ENCODE peak calls at places on chromosomes 4 and X, in seven cellular contexts. V is IMR-90, I is mesenchymal stem cell, G is trophoblast cell, F is neuronal stem cell, W is mesendoderm, L is H1. T is an unnamed sample.

GRCh38 chrX:45164021-45164621 is 36.6 kb downstream of the DIPK2B start:
- DNase-seq in V (no peak), I (no peak), G (no peak), F (no peak), W (no peak), L (no peak), T (no peak)

GRCh38 chr4:151251922-151252321 is 25.0 kb upstream of the PRSS48 start:
- DNase-seq in V (no peak), I (no peak), G (no peak), F (no peak), W (no peak), L (no peak), T (no peak)

GRCh38 chr4:181728567-181728966 is 514.6 kb upstream of the TENM3 start:
- DNase-seq in V (peak), I (no peak), G (peak), F (no peak), W (peak), L (no peak), T (no peak)

GRCh38 chr4:83010111-83010521 is 507 bp downstream of the LIN54 start:
- DNase-seq in V (peak), I (peak), G (no peak), F (no peak), W (peak), L (no peak), T (no peak)

GRCh38 chrX:122943918-122944317 is 240.2 kb upstream of the GRIA3 start:
- DNase-seq in V (no peak), I (peak), G (no peak), F (no peak), W (no peak), L (no peak), T (no peak)

GRCh38 chrX:77440310-77440709 is 6.9 kb upstream of the FGF16 start:
- DNase-seq in V (no peak), I (no peak), G (no peak), F (no peak), W (no peak), L (no peak), T (no peak)

GRCh38 chr4:188660796-188661195 is 521.6 kb downstream of the TRIML1 start:
- DNase-seq in V (no peak), I (no peak), G (no peak), F (no peak), W (no peak), L (no peak), T (no peak)

GRCh38 chr4:130747842-130748241 is 1651.9 kb downstream of the C4orf33 start:
- DNase-seq in V (no peak), I (peak), G (no peak), F (no peak), W (peak), L (no peak), T (no peak)

GRCh38 chrX:72273718-72274117 is 3.3 kb downstream of the RPS4X start:
- DNase-seq in V (no peak), I (no peak), G (no peak), F (no peak), W (no peak), L (no peak), T (no peak)

GRCh38 chr4:153257151-153257620 is 52.9 kb downstream of the TRIM2 start:
- DNase-seq in V (peak), I (peak), G (no peak), F (peak), W (peak), L (no peak), T (peak)

GRCh38 chrX:20742106-20742505 is 475.4 kb upstream of the RPS6KA3 start:
- DNase-seq in V (no peak), I (no peak), G (no peak), F (no peak), W (no peak), L (no peak), T (no peak)

GRCh38 chr4:130563185-130563890 is 1467.4 kb downstream of the C4orf33 start:
- DNase-seq in V (peak), I (peak), G (no peak), F (peak), W (peak), L (peak), T (peak)

GRCh38 chr4:28776004-28776403 is 1915.4 kb downstream of the STIM2 start:
- DNase-seq in V (no peak), I (no peak), G (no peak), F (no peak), W (no peak), L (no peak), T (no peak)

GRCh38 chr4:151698213-151698612 is 62.6 kb downstream of the GATB start:
- DNase-seq in V (no peak), I (no peak), G (no peak), F (no peak), W (no peak), L (no peak), T (no peak)

GRCh38 chrX:43998374-43998773 is 25.2 kb upstream of the NDP start:
- DNase-seq in V (no peak), I (no peak), G (no peak), F (no peak), W (no peak), L (no peak), T (no peak)

GRCh38 chr4:2848449-2848848 is 4.8 kb downstream of the ADD1 start:
- DNase-seq in V (peak), I (no peak), G (peak), F (no peak), W (peak), L (no peak), T (no peak)

GRCh38 chr4:25377572-25377882 is 464 bp downstream of the ANAPC4 start:
- DNase-seq in V (no peak), I (no peak), G (no peak), F (no peak), W (no peak), L (no peak), T (no peak)

GRCh38 chrX:69161371-69161770 is 3.9 kb downstream of the PJA1 start:
- DNase-seq in V (no peak), I (no peak), G (no peak), F (no peak), W (no peak), L (no peak), T (peak)

GRCh38 chr4:8439914-8440490 is 521 bp downstream of the ACOX3 start:
- DNase-seq in V (no peak), I (no peak), G (peak), F (no peak), W (peak), L (no peak), T (no peak)

GRCh38 chrX:71198066-71198465 is 25.0 kb upstream of the GJB1 start:
- DNase-seq in V (no peak), I (no peak), G (no peak), F (no peak), W (no peak), L (no peak), T (no peak)

GRCh38 chrX:21883258-21883657 is 27.5 kb downstream of the YY2 start:
- DNase-seq in V (no peak), I (peak), G (no peak), F (no peak), W (no peak), L (no peak), T (no peak)

GRCh38 chrX:6681469-6681868 is 146.6 kb upstream of the VCX3A start:
- DNase-seq in V (no peak), I (no peak), G (no peak), F (no peak), W (no peak), L (no peak), T (no peak)

GRCh38 chrX:46649421-46650260 is 76.1 kb downstream of the CHST7 start:
- DNase-seq in V (peak), I (no peak), G (no peak), F (no peak), W (peak), L (peak), T (peak)

GRCh38 chr4:1512738-1513660 is 106.8 kb upstream of the NKX1-1 start:
- DNase-seq in V (no peak), I (peak), G (no peak), F (peak), W (peak), L (no peak), T (peak)
- H3K9ac ChIP-seq in V (no peak), I (no peak), G (no peak), F (peak), W (no peak), L (no peak), T (no peak)

GRCh38 chr4:147864591-147864990 is 132.7 kb downstream of the ARHGAP10 start:
- DNase-seq in V (peak), I (no peak), G (no peak), F (no peak), W (no peak), L (no peak), T (no peak)
- H3K18ac ChIP-seq in V (no peak), I (no peak), G (no peak), F (no peak), W (no peak), L (no peak), T (no peak)

GRCh38 chr4:107760281-107760947 is 40.4 kb upstream of the PAPSS1 start:
- DNase-seq in V (peak), I (no peak), G (peak), F (no peak), W (peak), L (no peak), T (no peak)

GRCh38 chr4:107757860-107758476 is 37.9 kb upstream of the PAPSS1 start:
- DNase-seq in V (peak), I (peak), G (no peak), F (no peak), W (no peak), L (no peak), T (no peak)

GRCh38 chr4:107755841-107756356 is 35.9 kb upstream of the PAPSS1 start:
- DNase-seq in V (peak), I (peak), G (no peak), F (no peak), W (peak), L (no peak), T (peak)

GRCh38 chr4:107751670-107752069 is 31.6 kb upstream of the PAPSS1 start:
- DNase-seq in V (peak), I (peak), G (no peak), F (no peak), W (no peak), L (no peak), T (no peak)

DNA sequence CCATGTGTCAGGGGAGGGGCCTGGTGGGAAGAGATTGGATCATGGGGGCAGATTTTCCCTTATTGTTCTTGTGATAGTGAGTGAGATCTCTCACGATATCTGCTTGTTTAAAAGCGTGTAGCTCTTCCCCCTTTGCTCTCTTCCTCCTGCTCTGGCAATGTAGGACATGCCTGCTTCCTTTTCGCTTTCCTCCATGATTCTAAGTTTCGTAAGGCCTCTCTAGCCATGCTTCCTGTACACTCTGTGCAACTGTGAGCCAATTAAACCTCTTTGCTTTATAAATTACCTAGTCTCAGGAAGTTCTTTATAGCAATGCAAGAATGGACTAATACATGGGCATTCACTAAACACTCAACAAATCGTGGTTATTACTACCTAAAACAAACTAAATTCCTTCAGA is 37.3 kb upstream of the PAPSS1 start:
- DNase-seq in V (no peak), I (no peak), G (no peak), F (no peak), W (no peak), L (no peak), T (no peak)
- H3K9ac ChIP-seq in V (no peak), I (no peak), G (no peak), F (no peak), W (no peak), L (no peak), T (no peak)

DNA sequence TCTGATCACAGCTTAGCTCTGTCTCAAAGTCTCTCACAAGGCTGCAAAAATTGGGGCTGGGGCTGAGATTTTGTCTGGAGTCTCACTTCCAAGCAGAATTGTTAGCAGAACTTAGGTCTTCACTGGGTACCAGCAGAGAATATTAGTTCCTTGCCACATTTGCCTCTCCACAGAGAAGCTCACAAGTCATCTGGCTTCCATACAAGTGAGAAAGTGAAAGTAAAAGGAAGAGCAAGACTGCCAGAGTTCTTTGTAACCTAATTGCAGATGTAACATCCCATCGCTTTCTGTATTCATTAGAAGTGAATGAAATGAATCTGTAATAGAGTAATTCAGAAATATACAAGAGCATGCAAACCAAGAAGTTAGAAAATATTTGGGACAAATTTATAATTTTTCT is 624.1 kb upstream of the GNPDA2 start:
- DNase-seq in V (no peak), I (peak), G (no peak), F (no peak), W (no peak), L (no peak), T (no peak)
- H3K18ac ChIP-seq in V (no peak), I (no peak), G (no peak), F (no peak), W (no peak), L (no peak), T (no peak)

GRCh38 chr4:40179360-40179759 is 17.5 kb upstream of the RHOH start:
- DNase-seq in V (no peak), I (no peak), G (no peak), F (no peak), W (no peak), L (no peak), T (no peak)
- H3K9ac ChIP-seq in V (no peak), I (no peak), G (no peak), F (no peak), W (no peak), L (no peak), T (no peak)

DNA sequence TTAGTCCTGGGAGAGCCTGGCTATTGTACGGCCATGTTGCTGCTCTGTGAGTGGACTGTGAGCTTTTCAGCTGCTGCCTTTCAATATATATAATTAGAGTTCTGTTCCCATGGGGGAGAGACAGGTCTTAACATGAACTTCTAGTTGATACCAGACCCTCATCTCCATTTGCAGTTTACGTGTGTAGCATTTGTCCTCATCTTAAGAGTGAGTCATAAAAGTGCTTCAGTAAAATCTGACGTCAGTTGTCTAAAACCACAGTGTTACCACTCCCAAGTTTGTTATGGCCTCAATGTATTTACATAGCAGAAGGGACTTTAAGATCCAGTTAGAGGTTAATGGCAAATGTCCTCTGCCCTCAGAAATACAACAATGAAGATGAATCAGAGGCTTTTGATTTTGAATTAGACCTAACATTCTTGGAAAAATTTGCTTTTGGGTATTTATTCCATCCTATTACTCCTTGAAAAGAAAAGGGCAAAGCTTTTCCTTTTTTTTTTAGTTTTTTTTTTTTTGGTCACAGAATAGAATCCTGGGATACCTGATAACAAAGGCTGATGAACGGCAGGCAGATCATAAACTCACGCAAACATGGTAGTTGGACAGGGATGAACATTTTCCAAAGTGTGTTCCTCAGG is 38.6 kb downstream of the PHOX2B start:
- DNase-seq in V (peak), I (peak), G (no peak), F (no peak), W (no peak), L (no peak), T (no peak)
- H3K18ac ChIP-seq in V (peak), I (no peak), G (no peak), F (no peak), W (no peak), L (no peak), T (no peak)

GRCh38 chr4:126512998-126513397 is 1119.8 kb upstream of the INTU start:
- DNase-seq in V (no peak), I (no peak), G (no peak), F (no peak), W (peak), L (no peak), T (no peak)

GRCh38 chr4:126513596-126513995 is 1119.2 kb upstream of the INTU start:
- DNase-seq in V (no peak), I (no peak), G (no peak), F (no peak), W (peak), L (no peak), T (no peak)
- H3K9ac ChIP-seq in V (no peak), I (no peak), G (no peak), F (no peak), W (no peak), L (no peak), T (no peak)

GRCh38 chr4:147138171-147138570 is 192.5 kb upstream of the TTC29 start:
- DNase-seq in V (peak), I (peak), G (no peak), F (no peak), W (peak), L (no peak), T (no peak)
- H3K18ac ChIP-seq in V (no peak), I (no peak), G (no peak), F (no peak), W (no peak), L (no peak), T (no peak)

DNA sequence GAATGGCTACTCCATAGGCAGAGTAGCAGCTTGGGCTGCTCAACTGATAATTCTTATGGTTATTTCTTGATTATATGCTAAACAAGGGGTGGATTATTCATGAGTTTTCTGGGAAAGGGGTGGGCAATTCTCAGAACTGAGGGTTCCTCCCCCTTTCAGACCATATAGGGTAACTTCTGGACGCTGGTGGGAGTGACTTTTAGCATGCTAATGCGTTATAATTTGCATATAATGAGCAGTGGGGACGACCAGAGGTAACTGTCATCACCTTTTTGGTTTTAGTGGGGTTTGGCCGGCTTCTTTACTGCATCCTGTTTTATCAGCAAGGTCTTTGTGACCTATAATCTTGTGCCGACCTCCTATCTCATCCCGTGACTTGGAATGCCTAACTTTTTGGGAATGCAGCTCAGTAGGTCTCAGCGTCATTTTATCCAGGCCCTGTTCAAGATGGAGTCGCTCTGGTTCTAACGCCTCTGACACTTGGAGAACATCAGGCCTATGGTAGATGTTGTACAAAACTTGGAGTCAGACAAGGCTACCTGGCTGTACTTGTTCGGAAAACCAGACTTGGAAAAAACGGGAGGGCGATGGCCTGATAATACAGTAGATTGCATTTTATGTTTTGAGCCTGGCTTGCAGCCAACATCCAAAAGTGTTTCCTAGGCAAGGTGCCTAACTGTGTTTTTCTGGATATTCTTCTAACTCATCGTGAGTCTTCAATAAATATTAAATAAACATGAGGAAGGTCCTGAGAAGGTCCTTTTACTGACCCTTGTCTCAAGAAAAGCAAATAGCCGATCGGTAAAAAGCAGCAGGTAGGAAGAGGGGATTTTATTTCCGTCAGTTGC is 1.8 kb upstream of the TMEM164 start:
- DNase-seq in V (no peak), I (no peak), G (no peak), F (no peak), W (peak), L (no peak), T (no peak)
- H3K9ac ChIP-seq in V (no peak), I (no peak), G (no peak), F (no peak), W (no peak), L (no peak), T (no peak)

T was measured in H9.